ENCODE peak calls at places on chromosomes 11 and 22, in ten cellular contexts. T is AG10803; A is NCI-H1436 treated with DMSO at 0.1 percent for 48 hours; X is NCI-H2081; H is KG1; E is activated CD8-positive, alpha-beta memory T cell treated with anti-CD3 and anti-CD28 coated beads for 4 hours; G is fibroblast of lung; M is ACHN; D is iPS DF 19.7; Q is lower lobe of right lung. V is an unnamed sample.

GRCh38 chr11:17508816-17509215 is 32.2 kb upstream of the ABCC8 start:
- DNase-seq in T (no peak), A (no peak), X (no peak), H (no peak), E (no peak), G (no peak), M (peak; percentile 42), D (no peak), Q (no peak), V (no peak)

GRCh38 chr22:47205562-47205961 is 443.1 kb downstream of the TBC1D22A start:
- DNase-seq in T (no peak), A (no peak), X (no peak), H (no peak), E (no peak), G (no peak), M (no peak), D (no peak), Q (no peak), V (no peak)

GRCh38 chr11:71097506-71098240 is 154.7 kb downstream of the SHANK2 start:
- DNase-seq in T (no peak), A (no peak), X (peak; percentile 4), H (no peak), E (no peak), G (no peak), M (no peak), D (no peak), Q (no peak), V (no peak)

GRCh38 chr22:26573026-26573662 is 16.8 kb downstream of the TPST2 start:
- DNase-seq in T (peak; percentile 75), A (no peak), X (no peak), H (peak; percentile 52), E (no peak), G (peak; percentile 21), M (no peak), D (no peak), Q (peak; percentile 85), V (peak; percentile 56)

GRCh38 chr11:125982348-125982730 is 36.5 kb downstream of the VSIG10L2 start:
- DNase-seq in T (no peak), A (no peak), X (no peak), H (no peak), E (no peak), G (no peak), M (no peak), D (no peak), Q (no peak), V (no peak)

GRCh38 chr11:86644291-86644690 is 28.1 kb downstream of the ME3 start:
- DNase-seq in T (peak; percentile 82), A (no peak), X (no peak), H (no peak), E (no peak), G (peak; percentile 50), M (no peak), D (no peak), Q (no peak), V (no peak)

GRCh38 chr11:60953781-60954180 is 1.8 kb upstream of the SLC15A3 start:
- DNase-seq in T (peak; percentile 33), A (no peak), X (no peak), H (no peak), E (no peak), G (peak; percentile 26), M (no peak), D (no peak), Q (no peak), V (no peak)

GRCh38 chr11:93570759-93571413 is 27.7 kb upstream of the SMCO4 start:
- DNase-seq in T (peak; percentile 67), A (no peak), X (no peak), H (no peak), E (no peak), G (peak; percentile 75), M (peak; percentile 42), D (no peak), Q (no peak), V (no peak)

GRCh38 chr22:29603358-29604191 is at the start of gene NF2:
- DNase-seq in T (peak; percentile 99), A (peak; percentile 91), X (peak; percentile 98), H (peak; percentile 98), E (peak; percentile 95), G (peak; percentile 99), M (peak; percentile 98), D (peak; percentile 98), Q (peak; percentile 99), V (peak; percentile 94)

GRCh38 chr22:34917239-34917638 is 148.7 kb upstream of the ISX start:
- DNase-seq in T (peak; percentile 41), A (no peak), X (no peak), H (no peak), E (no peak), G (peak; percentile 17), M (no peak), D (no peak), Q (no peak), V (no peak)

GRCh38 chr11:978073-978720 is 52.5 kb downstream of the AP2A2 start:
- DNase-seq in T (no peak), A (no peak), X (no peak), H (no peak), E (no peak), G (no peak), M (no peak), D (no peak), Q (no peak), V (no peak)

GRCh38 chr11:126080206-126080941 is 17.7 kb upstream of the CDON start:
- DNase-seq in T (no peak), A (no peak), X (peak; percentile 86), H (no peak), E (no peak), G (no peak), M (no peak), D (no peak), Q (no peak), V (no peak)

GRCh38 chr11:107651672-107652071 is 60.2 kb downstream of the SLN start:
- DNase-seq in T (no peak), A (no peak), X (no peak), H (no peak), E (no peak), G (peak; percentile 28), M (peak; percentile 10), D (no peak), Q (no peak), V (no peak)

GRCh38 chr11:120431633-120432032 is 79.9 kb upstream of the GRIK4 start:
- DNase-seq in T (peak; percentile 71), A (no peak), X (no peak), H (no peak), E (no peak), G (peak; percentile 73), M (peak; percentile 78), D (peak; percentile 23), Q (no peak), V (no peak)

GRCh38 chr11:74672332-74672955 is 58.8 kb downstream of the CHRDL2 start:
- DNase-seq in T (peak; percentile 29), A (no peak), X (peak; percentile 30), H (no peak), E (no peak), G (peak; percentile 45), M (no peak), D (no peak), Q (no peak), V (no peak)

GRCh38 chr11:86955111-86955673 is at the start of gene FZD4:
- DNase-seq in T (peak; percentile 86), A (no peak), X (peak; percentile 87), H (peak; percentile 43), E (no peak), G (peak; percentile 88), M (peak; percentile 84), D (no peak), Q (peak; percentile 93), V (no peak)

GRCh38 chr11:62805991-62806441 is 776 bp upstream of the NXF1 start:
- DNase-seq in T (no peak), A (no peak), X (no peak), H (peak; percentile 77), E (no peak), G (peak; percentile 59), M (no peak), D (no peak), Q (no peak), V (no peak)

GRCh38 chr11:68202165-68202564 is 10.9 kb downstream of the KMT5B start:
- DNase-seq in T (no peak), A (no peak), X (peak; percentile 14), H (no peak), E (no peak), G (no peak), M (no peak), D (no peak), Q (no peak), V (no peak)

GRCh38 chr11:67056640-67057409 is at the start of gene RHOD:
- DNase-seq in T (peak; percentile 29), A (no peak), X (no peak), H (no peak), E (no peak), G (peak; percentile 50), M (peak; percentile 47), D (no peak), Q (peak; percentile 80), V (no peak)

GRCh38 chr22:44648821-44649566 is 53.0 kb upstream of the PRR5 start:
- DNase-seq in T (peak; percentile 99), A (no peak), X (no peak), H (no peak), E (no peak), G (peak; percentile 73), M (no peak), D (no peak), Q (peak; percentile 32), V (no peak)

GRCh38 chr11:35387341-35387982 is 31.9 kb downstream of the SLC1A2 start:
- DNase-seq in T (no peak), A (no peak), X (no peak), H (peak; percentile 12), E (no peak), G (peak; percentile 32), M (peak; percentile 54), D (no peak), Q (no peak), V (no peak)

GRCh38 chr11:78219493-78220217 is 30.9 kb downstream of the USP35 start:
- DNase-seq in T (no peak), A (no peak), X (no peak), H (no peak), E (no peak), G (no peak), M (no peak), D (no peak), Q (no peak), V (no peak)

GRCh38 chr11:132855516-132855915 is 676.8 kb downstream of the OPCML start:
- DNase-seq in T (no peak), A (no peak), X (no peak), H (no peak), E (no peak), G (no peak), M (no peak), D (no peak), Q (no peak), V (no peak)

GRCh38 chr22:37453696-37454095 is 26.4 kb upstream of the ELFN2 start:
- DNase-seq in T (no peak), A (no peak), X (no peak), H (no peak), E (no peak), G (no peak), M (no peak), D (no peak), Q (no peak), V (no peak)

GRCh38 chr11:102239906-102240305 is 77.4 kb upstream of the BIRC3 start:
- DNase-seq in T (no peak), A (no peak), X (no peak), H (no peak), E (no peak), G (no peak), M (no peak), D (no peak), Q (no peak), V (no peak)

GRCh38 chr22:19868773-19869471 is 14.2 kb upstream of the GNB1L start:
- DNase-seq in T (no peak), A (no peak), X (no peak), H (no peak), E (no peak), G (no peak), M (no peak), D (no peak), Q (peak; percentile 36), V (no peak)

GRCh38 chr11:64787526-64788320 is 9.4 kb upstream of the SF1 start:
- DNase-seq in T (peak; percentile 31), A (no peak), X (peak; percentile 3), H (no peak), E (no peak), G (peak; percentile 25), M (peak; percentile 57), D (no peak), Q (peak; percentile 78), V (no peak)

GRCh38 chr22:49155809-49156580 is 671.7 kb downstream of the BRD1 start:
- DNase-seq in T (no peak), A (no peak), X (peak; percentile 20), H (no peak), E (no peak), G (no peak), M (no peak), D (no peak), Q (no peak), V (no peak)

V was measured in SIG-M5.